ENCODE peak calls at places on chromosomes 3 and 15, in four cellular contexts. S is pancreas, G is cardiac fibroblast, C is heart left ventricle. L is an unnamed sample.

GRCh38 chr3:130783629-130784028 is 37.0 kb upstream of the PIK3R4 start:
- DNase-seq in S (no peak), G (peak), C (no peak), L (no peak)

GRCh38 chr3:187587012-187587544 is 83.1 kb downstream of the SST start:
- DNase-seq in S (no peak), G (no peak), C (no peak), L (no peak)

GRCh38 chr3:18556503-18556902 is 131.4 kb upstream of the SATB1 start:
- DNase-seq in S (no peak), G (peak), C (no peak), L (no peak)

GRCh38 chr3:40584625-40585189 is 59.9 kb downstream of the ZNF621 start:
- DNase-seq in S (peak), G (peak), C (peak), L (peak)

GRCh38 chr3:185813205-185813604 is 11.6 kb downstream of the IGF2BP2 start:
- DNase-seq in S (no peak), G (no peak), C (no peak), L (no peak)

GRCh38 chr15:88627463-88627862 is 6.3 kb downstream of the AEN start:
- DNase-seq in S (no peak), G (no peak), C (no peak), L (no peak)

GRCh38 chr3:160667452-160667851 is 9.5 kb upstream of the ARL14 start:
- DNase-seq in S (no peak), G (no peak), C (no peak), L (no peak)

GRCh38 chr15:49852756-49853155 is 231.9 kb downstream of the DTWD1 start:
- DNase-seq in S (no peak), G (peak), C (no peak), L (no peak)

GRCh38 chr3:133459400-133459799 is 59.5 kb downstream of the BFSP2 start:
- DNase-seq in S (no peak), G (peak), C (no peak), L (peak)

GRCh38 chr3:43455233-43455632 is 166.6 kb downstream of the ANO10 start:
- DNase-seq in S (no peak), G (peak), C (no peak), L (peak)

GRCh38 chr15:68211656-68212320 is 6.7 kb upstream of the CALML4 start:
- DNase-seq in S (no peak), G (no peak), C (no peak), L (no peak)

GRCh38 chr3:111278961-111279360 is 207.3 kb downstream of the NECTIN3 start:
- DNase-seq in S (no peak), G (no peak), C (no peak), L (no peak)

GRCh38 chr15:64527263-64527984 is 67.0 kb downstream of the ZNF609 start:
- DNase-seq in S (no peak), G (peak), C (no peak), L (no peak)

GRCh38 chr3:146594843-146595482 is 10.2 kb downstream of the PLSCR5 start:
- DNase-seq in S (no peak), G (peak), C (no peak), L (no peak)

GRCh38 chr3:104452697-104453096 is 914.0 kb upstream of the ALCAM start:
- DNase-seq in S (no peak), G (no peak), C (no peak), L (no peak)

GRCh38 chr3:23710555-23710954 is 95.2 kb upstream of the UBE2E1 start:
- DNase-seq in S (no peak), G (peak), C (no peak), L (no peak)

GRCh38 chr3:141434255-141434654 is 52.6 kb upstream of the RASA2 start:
- DNase-seq in S (no peak), G (no peak), C (no peak), L (no peak)

GRCh38 chr15:50182233-50183013 is 427 bp downstream of the SLC27A2 start:
- DNase-seq in S (peak), G (peak), C (no peak), L (peak)

GRCh38 chr15:62976301-62976842 is 66.2 kb upstream of the TPM1 start:
- DNase-seq in S (no peak), G (peak), C (no peak), L (no peak)

GRCh38 chr3:194999491-194999890 is 271.5 kb downstream of the XXYLT1 start:
- DNase-seq in S (no peak), G (no peak), C (no peak), L (no peak)

GRCh38 chr3:40020689-40021088 is 211.3 kb downstream of the MYRIP start:
- DNase-seq in S (no peak), G (no peak), C (no peak), L (no peak)

GRCh38 chr3:136142592-136142991 is 53.5 kb downstream of the MSL2 start:
- DNase-seq in S (no peak), G (peak), C (no peak), L (no peak)

GRCh38 chr15:44719293-44719999 is 8.1 kb downstream of the B2M start:
- DNase-seq in S (no peak), G (peak), C (no peak), L (no peak)

GRCh38 chr3:179449621-179450020 is 1.6 kb downstream of the GNB4 start:
- DNase-seq in S (no peak), G (peak), C (no peak), L (no peak)

GRCh38 chr3:8603115-8603710 is 41.4 kb downstream of the SSUH2 start:
- DNase-seq in S (no peak), G (peak), C (no peak), L (no peak)

GRCh38 chr3:45145681-45146614 is at the start of gene CDCP1:
- DNase-seq in S (peak), G (no peak), C (no peak), L (peak)

GRCh38 chr3:69439683-69440270 is 53.9 kb upstream of the FRMD4B start:
- DNase-seq in S (no peak), G (peak), C (no peak), L (no peak)

GRCh38 chr3:183210862-183211341 is 42.2 kb upstream of the B3GNT5 start:
- DNase-seq in S (no peak), G (no peak), C (no peak), L (no peak)

GRCh38 chr3:146117406-146118285 is 43.3 kb downstream of the PLOD2 start:
- DNase-seq in S (no peak), G (peak), C (no peak), L (no peak)

GRCh38 chr15:28024889-28025250 is 74.2 kb downstream of the OCA2 start:
- DNase-seq in S (no peak), G (no peak), C (no peak), L (no peak)

GRCh38 chr15:90955911-90956310 is 1.2 kb downstream of the RCCD1 start:
- DNase-seq in S (peak), G (no peak), C (no peak), L (no peak)

GRCh38 chr3:83048556-83048955 is 1287.1 kb upstream of the GBE1 start:
- DNase-seq in S (no peak), G (no peak), C (no peak), L (no peak)

GRCh38 chr15:33083232-33084006 is 111.1 kb downstream of the FMN1 start:
- DNase-seq in S (no peak), G (no peak), C (no peak), L (no peak)

DNA sequence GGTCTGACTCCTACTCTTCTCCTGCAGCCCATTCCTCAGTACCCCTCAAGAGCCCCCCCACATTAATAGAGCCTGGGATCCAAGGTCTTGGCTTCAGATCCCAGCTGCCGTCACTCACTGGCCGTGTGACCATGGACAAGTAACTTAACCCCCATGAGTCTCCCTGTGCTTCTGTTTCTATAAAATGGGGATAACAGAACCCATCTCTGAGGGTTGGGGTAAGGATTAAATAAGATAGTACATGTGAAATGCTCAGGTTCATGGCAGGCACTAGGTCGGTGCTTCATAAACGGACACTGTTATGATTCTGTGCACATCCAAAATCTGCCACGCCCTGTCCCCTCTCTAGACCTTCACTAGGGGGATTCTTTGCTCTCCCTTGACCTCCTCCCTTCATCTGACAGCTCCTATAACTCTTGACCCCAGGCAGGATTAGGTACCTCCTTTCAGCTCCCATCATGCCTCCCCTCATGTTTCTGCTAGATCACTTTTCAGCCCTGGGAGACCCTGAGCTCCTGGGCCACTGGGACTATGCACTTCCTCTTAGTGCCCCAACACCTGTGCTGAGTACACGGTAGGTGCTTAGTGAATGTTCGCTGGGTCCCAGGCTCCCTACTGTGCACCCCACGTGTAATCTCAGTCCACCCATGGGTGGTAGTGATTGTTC is 1.5 kb downstream of the CAND2 start:
- DNase-seq in S (no peak), G (no peak), C (no peak), L (no peak)
- H3K4me3 ChIP-seq in S (no peak), G (no peak), C (no peak), L (no peak)

GRCh38 chr15:51226813-51227212 is 111.6 kb downstream of the CYP19A1 start:
- DNase-seq in S (no peak), G (no peak), C (no peak), L (no peak)

GRCh38 chr15:51229907-51230328 is 108.5 kb downstream of the CYP19A1 start:
- DNase-seq in S (no peak), G (peak), C (no peak), L (no peak)

GRCh38 chr15:51224428-51224827 is 114.0 kb downstream of the CYP19A1 start:
- DNase-seq in S (no peak), G (peak), C (no peak), L (no peak)

GRCh38 chr15:51223771-51224229 is 114.6 kb downstream of the CYP19A1 start:
- DNase-seq in S (no peak), G (peak), C (no peak), L (no peak)

GRCh38 chr15:51227967-51228783 is 110.2 kb downstream of the CYP19A1 start:
- DNase-seq in S (no peak), G (peak), C (no peak), L (no peak)
- H3K4me3 ChIP-seq in S (no peak), G (no peak), C (no peak), L (no peak)

GRCh38 chr15:94230886-94231727 is at the start of gene MCTP2:
- DNase-seq in S (peak), G (peak), C (peak), L (peak)

GRCh38 chr15:94231728-94232086 is 346 bp downstream of the MCTP2 start:
- DNase-seq in S (no peak), G (no peak), C (no peak), L (no peak)

GRCh38 chr15:94230436-94230885 is 900 bp upstream of the MCTP2 start:
- DNase-seq in S (no peak), G (no peak), C (no peak), L (no peak)

GRCh38 chr15:94232107-94232506 is 746 bp downstream of the MCTP2 start:
- DNase-seq in S (no peak), G (no peak), C (no peak), L (peak)

DNA sequence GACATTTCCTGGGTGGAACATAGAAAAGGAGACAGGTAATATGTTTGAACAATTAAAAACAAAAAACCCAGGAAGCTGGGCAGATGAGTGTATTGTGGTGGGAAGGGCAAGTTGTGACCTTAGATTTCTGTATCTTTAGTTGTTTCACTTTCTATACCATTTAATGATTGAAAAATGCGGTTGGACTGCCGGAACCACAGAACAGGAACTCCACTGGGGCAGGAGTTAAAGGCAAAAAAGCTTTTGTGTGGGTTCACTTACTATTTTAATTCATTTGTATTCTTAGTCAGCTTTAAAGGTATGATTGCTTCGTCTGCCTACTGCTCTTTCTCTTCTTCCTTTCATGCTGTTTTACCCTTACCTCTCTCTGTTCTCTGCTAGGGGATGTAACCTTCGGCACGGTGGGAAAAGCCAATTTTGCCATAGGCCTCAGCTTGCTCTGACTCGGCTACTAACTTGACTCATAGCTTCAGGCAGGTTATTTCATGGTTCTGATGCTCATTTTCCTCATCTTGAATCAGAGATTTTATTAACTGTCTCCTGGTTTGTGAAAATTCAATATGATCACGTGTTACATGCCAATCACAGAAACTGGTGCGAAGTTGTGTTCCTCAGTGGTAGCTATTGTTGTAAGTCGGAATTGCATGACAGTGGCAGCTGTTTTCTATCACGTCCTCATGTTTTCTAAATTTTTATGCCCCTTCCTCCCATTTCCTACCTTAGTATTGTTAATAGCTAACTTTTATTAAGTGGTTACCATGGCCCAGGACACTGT is 1.6 kb upstream of the MCTP2 start:
- DNase-seq in S (no peak), G (no peak), C (no peak), L (no peak)
- H3K4me3 ChIP-seq in S (no peak), G (no peak), C (peak), L (no peak)

GRCh38 chr3:13547591-13548371 is 1.1 kb upstream of the FBLN2 start:
- DNase-seq in S (no peak), G (no peak), C (peak), L (no peak)

GRCh38 chr3:13549513-13550256 is 760 bp downstream of the FBLN2 start:
- DNase-seq in S (no peak), G (no peak), C (peak), L (no peak)

GRCh38 chr3:13550791-13551360 is 2.0 kb downstream of the FBLN2 start:
- DNase-seq in S (no peak), G (no peak), C (peak), L (no peak)

GRCh38 chr3:13550257-13550693 is 1.4 kb downstream of the FBLN2 start:
- DNase-seq in S (no peak), G (no peak), C (peak), L (no peak)

GRCh38 chr3:13548696-13549512 is at the start of gene FBLN2:
- DNase-seq in S (no peak), G (peak), C (peak), L (peak)
- H3K4me3 ChIP-seq in S (no peak), G (peak), C (peak), L (peak)

DNA sequence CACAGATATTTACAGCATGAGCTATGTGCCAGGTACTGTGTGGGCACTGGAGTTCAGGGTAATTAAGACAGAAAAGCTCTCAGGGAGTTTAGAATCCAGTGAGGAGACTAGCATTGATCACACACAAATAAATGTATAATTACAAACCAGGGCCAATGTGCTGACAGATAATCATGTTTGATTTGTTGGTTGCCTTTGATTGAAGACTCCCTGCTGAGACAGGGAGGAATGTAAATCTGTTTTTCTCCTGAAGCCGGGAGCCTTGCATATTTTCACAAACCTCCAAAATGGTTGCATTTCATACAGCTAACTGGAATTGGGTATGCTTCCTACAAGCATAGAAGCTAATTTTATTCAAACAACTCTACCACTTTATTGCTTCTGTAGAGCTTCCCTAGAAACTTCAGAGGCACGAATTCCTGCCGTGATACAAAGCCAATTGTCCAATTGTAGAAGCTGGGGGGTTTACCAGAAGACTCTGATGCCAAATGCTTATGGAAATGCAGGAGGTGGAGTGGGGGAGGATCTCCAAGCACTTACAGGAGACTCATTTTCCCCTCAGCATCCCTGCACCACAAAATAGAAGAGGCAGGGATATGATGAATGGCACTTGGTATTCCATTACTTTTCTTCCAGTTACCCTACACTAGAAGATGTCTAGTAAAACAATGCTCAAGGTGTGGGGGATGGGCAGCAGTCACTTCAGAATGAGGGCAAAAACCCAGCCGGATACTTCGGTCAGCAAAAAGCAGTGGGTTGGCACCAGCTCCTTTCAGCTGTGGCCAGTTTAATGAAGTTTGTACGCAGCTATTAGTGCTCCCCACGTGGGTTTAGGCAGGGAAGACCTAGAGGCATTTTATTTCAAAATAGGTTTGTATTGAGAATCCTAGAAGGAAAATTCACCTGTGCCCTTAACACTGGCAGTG is 11.3 kb upstream of the MEX3B start:
- DNase-seq in S (no peak), G (no peak), C (no peak), L (peak)
- H3K4me3 ChIP-seq in S (no peak), G (no peak), C (no peak), L (no peak)

GRCh38 chr3:115156255-115156654 is 9.2 kb upstream of the ZBTB20 start:
- DNase-seq in S (no peak), G (no peak), C (no peak), L (no peak)
- H3K4me3 ChIP-seq in S (no peak), G (no peak), C (no peak), L (no peak)

DNA sequence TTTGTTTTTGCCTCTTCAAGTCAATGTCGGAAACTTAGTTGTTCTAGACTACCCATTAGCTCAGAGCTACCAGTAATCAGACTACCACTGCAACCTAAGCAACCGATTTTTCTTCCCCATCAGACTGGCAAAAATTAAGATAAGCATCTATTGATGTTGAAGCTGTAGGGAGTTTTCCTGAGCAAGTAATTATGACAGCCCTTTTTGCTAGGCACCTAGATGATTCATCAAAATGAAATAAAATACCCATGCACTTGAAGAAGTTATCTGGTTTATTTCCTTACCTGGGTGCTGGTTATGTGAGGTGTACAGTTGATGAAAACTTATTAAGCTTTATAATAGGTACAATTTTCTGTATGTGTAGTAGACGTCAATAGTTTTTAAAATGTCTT is 554 bp upstream of the COMMD4 start:
- DNase-seq in S (no peak), G (no peak), C (no peak), L (no peak)
- H3K4me3 ChIP-seq in S (no peak), G (no peak), C (peak), L (peak)

DNA sequence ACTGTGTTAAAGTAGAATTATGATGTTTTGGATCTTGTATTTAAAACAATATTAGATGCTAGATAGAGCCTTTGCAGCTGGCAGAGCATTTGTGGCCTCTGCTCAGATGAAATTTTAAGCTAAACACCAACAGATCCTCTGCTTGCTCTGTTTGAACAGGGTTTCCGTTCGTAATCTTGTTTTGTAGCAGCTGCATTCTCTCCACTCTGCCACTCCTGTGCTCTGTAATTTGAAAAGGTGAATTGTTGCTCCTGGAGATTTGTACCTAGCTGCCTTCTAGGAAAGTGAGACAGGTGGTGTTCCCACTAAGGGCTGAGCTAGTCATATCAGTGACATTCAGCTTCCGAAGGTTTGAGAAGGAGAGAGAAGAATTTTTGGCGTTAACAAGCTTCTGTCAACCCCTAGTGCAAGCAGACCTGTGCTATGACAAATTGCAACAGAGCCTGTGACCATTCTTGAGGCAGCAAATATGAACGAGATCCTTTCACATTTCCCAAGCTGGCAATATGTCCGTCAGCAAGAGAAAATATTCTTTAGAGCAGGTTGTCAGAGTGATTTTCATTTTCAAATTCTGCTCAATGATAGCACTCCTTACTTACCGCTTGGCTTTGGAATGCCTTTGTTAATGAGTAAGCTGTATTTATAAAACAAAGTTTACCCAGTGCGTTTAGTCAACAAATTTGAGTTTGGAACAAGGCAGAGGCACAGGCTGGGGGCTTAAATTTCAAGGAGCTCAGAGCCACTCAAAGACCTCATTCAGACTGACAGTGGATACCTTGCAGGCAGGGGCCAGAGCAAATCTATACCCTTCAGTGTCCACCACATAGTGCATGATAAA is 5.3 kb downstream of the CHST2 start:
- DNase-seq in S (no peak), G (peak), C (no peak), L (peak)
- H3K4me3 ChIP-seq in S (no peak), G (no peak), C (no peak), L (no peak)

L was measured in thyroid gland.